ENCODE peak calls at places on chromosomes 3 and 15, in five cellular contexts. Z is foreskin fibroblast; Y is right atrium auricular region; W is stimulated activated CD4-positive, alpha-beta T cell treated with anti-CD3 and anti-CD28 coated beads, Interleukin-12 subunit alpha, Interleukin-12 subunit beta, amount 100 ng/mL, for 24 hours; S is hypothalamus. A is an unnamed sample.
A peak's percentile ranks its signal among the peaks of the same experiment; 100 is the strongest.

GRCh38 chr3:107705046-107705445 is 182.3 kb downstream of the BBX start:
- DNase-seq in S (no peak), Z (peak; percentile 38), Y (no peak), W (no peak), A (no peak)

GRCh38 chr3:74643636-74644035 is 29.2 kb upstream of the CNTN3 start:
- DNase-seq in W (no peak), S (no peak), Y (peak; percentile 63), Z (peak; percentile 81), A (peak; percentile 84)

GRCh38 chr15:60552224-60552623 is 73.3 kb upstream of the ICE2 start:
- DNase-seq in Y (no peak), W (no peak), Z (no peak), S (no peak), A (no peak)

GRCh38 chr3:58994746-58995330 is 55.0 kb downstream of the CFAP20DC start:
- DNase-seq in Y (no peak), W (peak; percentile 10), Z (peak; percentile 85), S (no peak), A (no peak)

GRCh38 chr3:27905625-27906024 is 183.5 kb upstream of the EOMES start:
- DNase-seq in S (no peak), W (no peak), Y (no peak), Z (no peak), A (no peak)

GRCh38 chr15:59332009-59332408 is 40.7 kb downstream of the MYO1E start:
- DNase-seq in S (no peak), W (no peak), Y (no peak), Z (no peak), A (no peak)

GRCh38 chr3:146590521-146590920 is 14.6 kb downstream of the PLSCR5 start:
- DNase-seq in W (no peak), S (no peak), Y (no peak), Z (peak; percentile 64), A (no peak)

GRCh38 chr15:78726870-78727551 is 84.3 kb downstream of the ADAMTS7 start:
- DNase-seq in Y (peak; percentile 21), S (no peak), W (no peak), Z (no peak), A (peak; percentile 20)

GRCh38 chr15:98292442-98293240 is 332.1 kb downstream of the ARRDC4 start:
- DNase-seq in Z (peak; percentile 44), S (no peak), Y (no peak), W (peak; percentile 48), A (peak; percentile 85)

GRCh38 chr15:66859688-66860253 is 157.7 kb downstream of the SMAD6 start:
- DNase-seq in Y (peak; percentile 23), S (no peak), Z (no peak), W (no peak), A (no peak)

GRCh38 chr3:129648331-129648730 is 41.9 kb upstream of the PLXND1 start:
- DNase-seq in S (no peak), Y (no peak), Z (no peak), W (no peak), A (no peak)

GRCh38 chr3:42934910-42935309 is 29.0 kb downstream of the ZNF662 start:
- DNase-seq in W (no peak), Y (no peak), S (no peak), Z (no peak), A (no peak)

GRCh38 chr3:37417297-37418082 is 243.1 kb upstream of the LRRFIP2 start:
- DNase-seq in Z (peak; percentile 61), S (no peak), W (no peak), Y (no peak), A (no peak)

GRCh38 chr3:114929971-114930732 is 216.9 kb downstream of the ZBTB20 start:
- DNase-seq in Z (peak; percentile 26), Y (no peak), W (no peak), S (no peak), A (no peak)

GRCh38 chr3:13528217-13528801 is 20.6 kb upstream of the FBLN2 start:
- DNase-seq in S (no peak), Z (no peak), Y (no peak), W (no peak), A (no peak)

GRCh38 chr15:61769557-61769956 is 290.7 kb downstream of the VPS13C start:
- DNase-seq in Y (no peak), S (no peak), W (no peak), Z (no peak), A (no peak)

GRCh38 chr15:73325191-73325980 is 43.4 kb downstream of the HCN4 start:
- DNase-seq in W (no peak), Y (no peak), Z (no peak), S (no peak), A (no peak)

GRCh38 chr3:33440328-33440577 is at the start of gene UBP1:
- DNase-seq in S (no peak), Y (no peak), Z (no peak), W (peak; percentile 99), A (no peak)

GRCh38 chr3:175346573-175347356 is 487.6 kb downstream of the NAALADL2 start:
- DNase-seq in Z (peak; percentile 93), Y (peak; percentile 62), W (no peak), S (no peak), A (peak; percentile 39)

GRCh38 chr3:65052101-65052500 is 364.3 kb upstream of the ADAMTS9 start:
- DNase-seq in W (no peak), S (no peak), Z (no peak), Y (no peak), A (no peak)

GRCh38 chr3:139893963-139894637 is 40.9 kb upstream of the CLSTN2 start:
- DNase-seq in Y (no peak), W (no peak), S (no peak), Z (no peak), A (no peak)

GRCh38 chr15:81312790-81313543 is 11.0 kb downstream of the STARD5 start:
- DNase-seq in S (no peak), W (no peak), Z (peak; percentile 98), Y (peak; percentile 93), A (peak; percentile 8)

GRCh38 chr3:166570136-166570535 is 732.9 kb upstream of the BCHE start:
- DNase-seq in W (no peak), Y (no peak), S (no peak), Z (no peak), A (no peak)

GRCh38 chr15:64640146-64640868 is 135.1 kb downstream of the RBPMS2 start:
- DNase-seq in W (no peak), Y (no peak), Z (no peak), S (no peak), A (no peak)

GRCh38 chr3:141414141-141414689 is 45.9 kb downstream of the ZBTB38 start:
- DNase-seq in Z (peak; percentile 64), S (no peak), Y (no peak), W (no peak), A (peak; percentile 51)

GRCh38 chr15:58669108-58669507 is 80.4 kb downstream of the ADAM10 start:
- DNase-seq in S (no peak), Z (peak; percentile 20), W (no peak), Y (no peak), A (no peak)

GRCh38 chr3:128072454-128073184 is 20.4 kb downstream of the SEC61A1 start:
- DNase-seq in Y (peak; percentile 56), W (no peak), Z (no peak), S (no peak), A (peak; percentile 60)

GRCh38 chr3:44355634-44356033 is 17.1 kb downstream of the TCAIM start:
- DNase-seq in S (no peak), W (no peak), Y (no peak), Z (peak; percentile 83), A (no peak)

GRCh38 chr3:163543558-163544189 is 1534.6 kb downstream of the SI start:
- DNase-seq in S (no peak), W (no peak), Y (no peak), Z (no peak), A (no peak)

GRCh38 chr3:129934234-129935123 is 40.0 kb upstream of the TRH start:
- DNase-seq in W (peak; percentile 3), Y (no peak), S (no peak), Z (peak; percentile 59), A (no peak)

GRCh38 chr15:79978694-79979519 is 7.9 kb upstream of the BCL2A1 start:
- DNase-seq in Y (peak; percentile 57), W (no peak), Z (peak; percentile 82), S (no peak), A (no peak)

GRCh38 chr15:43268111-43269105 is 1.7 kb upstream of the TGM5 start:
- DNase-seq in S (no peak), W (no peak), Z (peak; percentile 21), Y (peak; percentile 55), A (no peak)

GRCh38 chr3:77296527-77296926 is 256.6 kb downstream of the ROBO2 start:
- DNase-seq in W (no peak), Z (peak; percentile 34), S (no peak), Y (no peak), A (no peak)

GRCh38 chr3:156892701-156893100 is 66.5 kb downstream of the LEKR1 start:
- DNase-seq in W (no peak), S (no peak), Z (peak; percentile 45), Y (no peak), A (no peak)

GRCh38 chr3:173221010-173221409 is 80.0 kb upstream of the SPATA16 start:
- DNase-seq in Z (no peak), W (no peak), Y (no peak), S (no peak), A (no peak)

GRCh38 chr3:98003306-98003969 is 31.2 kb upstream of the RIOX2 start:
- DNase-seq in Z (no peak), Y (no peak), W (no peak), S (no peak), A (no peak)